ENCODE peak calls at places on chromosomes 13 and 19, in six cellular contexts. One of them, this sample, is unnamed.

GRCh38 chr13:110536006-110536693 is 25.4 kb downstream of the RAB20 start:
- DNase-seq in PC-3: no peak
- DNase-seq in HepG2: no peak
- DNase-seq in ascending aorta: no peak
- DNase-seq in tibial artery: peak; percentile 74
- DNase-seq in breast epithelium: no peak
- DNase-seq in this sample: peak; percentile 50

GRCh38 chr19:9009431-9009830 is 778 bp downstream of the MUC16 start:
- DNase-seq in PC-3: no peak
- DNase-seq in HepG2: no peak
- DNase-seq in tibial artery: no peak
- DNase-seq in breast epithelium: no peak
- DNase-seq in ascending aorta: no peak
- DNase-seq in this sample: no peak

GRCh38 chr19:36528921-36529518 is 949 bp upstream of the ZNF260 start:
- DNase-seq in ascending aorta: no peak
- DNase-seq in PC-3: no peak
- DNase-seq in breast epithelium: no peak
- DNase-seq in HepG2: peak; percentile 8
- DNase-seq in tibial artery: no peak
- DNase-seq in this sample: no peak

GRCh38 chr13:21674271-21675009 is 3.6 kb downstream of the FGF9 start:
- DNase-seq in ascending aorta: no peak
- DNase-seq in breast epithelium: no peak
- DNase-seq in HepG2: no peak
- DNase-seq in PC-3: no peak
- DNase-seq in tibial artery: no peak
- DNase-seq in this sample: no peak

GRCh38 chr19:6066661-6067646 is 43.3 kb downstream of the RFX2 start:
- DNase-seq in ascending aorta: peak; percentile 98
- DNase-seq in PC-3: peak; percentile 92
- DNase-seq in breast epithelium: peak; percentile 96
- DNase-seq in HepG2: peak; percentile 97
- DNase-seq in tibial artery: peak; percentile 95
- DNase-seq in this sample: peak; percentile 60

GRCh38 chr19:42596391-42597071 is 1.8 kb upstream of the CEACAM8 start:
- DNase-seq in PC-3: peak; percentile 24
- DNase-seq in ascending aorta: no peak
- DNase-seq in HepG2: no peak
- DNase-seq in breast epithelium: no peak
- DNase-seq in tibial artery: no peak
- DNase-seq in this sample: no peak

GRCh38 chr13:90416519-90416918 is 931.0 kb upstream of the MIR17HG start:
- DNase-seq in breast epithelium: no peak
- DNase-seq in tibial artery: no peak
- DNase-seq in PC-3: peak; percentile 6
- DNase-seq in ascending aorta: no peak
- DNase-seq in HepG2: no peak
- DNase-seq in this sample: peak; percentile 18

GRCh38 chr19:1298235-1298634 is 12.6 kb downstream of the EFNA2 start:
- DNase-seq in breast epithelium: no peak
- DNase-seq in tibial artery: no peak
- DNase-seq in PC-3: no peak
- DNase-seq in HepG2: no peak
- DNase-seq in ascending aorta: no peak
- DNase-seq in this sample: no peak

GRCh38 chr13:100389617-100390016 is 199.0 kb downstream of the GGACT start:
- DNase-seq in breast epithelium: no peak
- DNase-seq in tibial artery: no peak
- DNase-seq in HepG2: no peak
- DNase-seq in ascending aorta: no peak
- DNase-seq in PC-3: no peak
- DNase-seq in this sample: no peak

DNA sequence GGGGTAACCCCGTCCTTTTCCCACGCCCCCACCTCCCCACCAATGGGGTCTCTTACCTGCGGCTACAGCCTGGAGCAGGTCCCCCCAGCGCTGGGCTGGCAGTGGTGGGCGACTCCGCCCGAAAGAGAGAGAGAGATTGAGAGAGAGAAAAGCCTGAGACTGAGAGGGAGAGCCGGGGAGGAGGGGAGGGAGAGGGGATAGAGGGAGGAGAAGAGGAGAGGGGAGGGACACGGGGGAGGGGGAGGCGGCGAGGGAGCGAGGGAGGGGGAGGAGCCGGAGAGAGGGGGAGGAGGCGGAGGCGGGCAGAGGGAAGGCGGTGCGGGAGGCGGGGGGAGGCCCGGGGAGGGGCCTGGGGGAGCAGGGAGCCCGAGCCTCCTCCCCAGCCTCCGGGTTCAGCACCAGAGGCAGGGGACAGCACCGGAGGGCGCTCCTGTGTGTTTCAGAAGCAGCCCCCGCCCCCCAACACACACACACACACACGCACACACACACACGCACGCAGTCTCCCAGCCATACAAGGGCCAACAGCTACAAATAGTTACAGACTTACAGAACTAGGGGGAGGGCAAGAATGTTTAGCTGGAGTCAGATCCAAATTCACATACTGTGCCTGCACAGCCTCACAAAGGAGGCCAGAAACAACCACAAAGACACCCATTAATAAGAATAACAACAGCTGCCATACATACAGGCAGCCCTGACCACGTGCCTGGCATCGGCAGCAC is at the start of gene SLC8A2:
- DNase-seq in tibial artery: peak; percentile 88
- DNase-seq in PC-3: peak; percentile 49
- DNase-seq in ascending aorta: peak; percentile 90
- DNase-seq in HepG2: peak; percentile 52
- DNase-seq in breast epithelium: peak; percentile 78
- DNase-seq in this sample: no peak
- H3K4me3 ChIP-seq in tibial artery: peak within 1 kb of the TSS; percentile 35
- H3K4me3 ChIP-seq in PC-3: no peak within 1 kb of the TSS
- H3K4me3 ChIP-seq in ascending aorta: peak within 1 kb of the TSS; percentile 60
- H3K4me3 ChIP-seq in HepG2: no peak within 1 kb of the TSS
- H3K4me3 ChIP-seq in breast epithelium: no peak within 1 kb of the TSS
- H3K4me3 ChIP-seq in this sample: no peak within 1 kb of the TSS

GRCh38 chr13:79289557-79289956 is 116.5 kb downstream of the RBM26 start:
- DNase-seq in ascending aorta: no peak
- DNase-seq in breast epithelium: no peak
- DNase-seq in tibial artery: no peak
- DNase-seq in HepG2: no peak
- DNase-seq in PC-3: no peak
- DNase-seq in this sample: no peak

GRCh38 chr13:79290595-79291244 is 115.3 kb downstream of the RBM26 start:
- DNase-seq in tibial artery: no peak
- DNase-seq in breast epithelium: no peak
- DNase-seq in HepG2: no peak
- DNase-seq in PC-3: no peak
- DNase-seq in ascending aorta: no peak
- DNase-seq in this sample: no peak

GRCh38 chr13:79285159-79285558 is 120.9 kb downstream of the RBM26 start:
- DNase-seq in breast epithelium: no peak
- DNase-seq in PC-3: no peak
- DNase-seq in ascending aorta: no peak
- DNase-seq in HepG2: no peak
- DNase-seq in tibial artery: no peak
- DNase-seq in this sample: no peak

GRCh38 chr13:79283742-79284141 is 122.3 kb downstream of the RBM26 start:
- DNase-seq in HepG2: no peak
- DNase-seq in ascending aorta: no peak
- DNase-seq in PC-3: no peak
- DNase-seq in breast epithelium: no peak
- DNase-seq in tibial artery: no peak
- DNase-seq in this sample: no peak

GRCh38 chr13:79287994-79288795 is 117.9 kb downstream of the RBM26 start:
- DNase-seq in breast epithelium: no peak
- DNase-seq in PC-3: no peak
- DNase-seq in HepG2: no peak
- DNase-seq in tibial artery: no peak
- DNase-seq in ascending aorta: no peak
- DNase-seq in this sample: no peak
- H3K4me3 ChIP-seq in breast epithelium: no peak overlapping the region
- H3K4me3 ChIP-seq in PC-3: no peak overlapping the region
- H3K4me3 ChIP-seq in HepG2: no peak overlapping the region
- H3K4me3 ChIP-seq in tibial artery: no peak overlapping the region
- H3K4me3 ChIP-seq in ascending aorta: no peak overlapping the region
- H3K4me3 ChIP-seq in this sample: no peak overlapping the region

GRCh38 chr13:50842711-50843255 is 709 bp downstream of the DLEU7 start:
- DNase-seq in PC-3: no peak
- DNase-seq in tibial artery: no peak
- DNase-seq in ascending aorta: no peak
- DNase-seq in breast epithelium: no peak
- DNase-seq in HepG2: no peak
- DNase-seq in this sample: no peak
- H3K4me3 ChIP-seq in PC-3: no peak overlapping the region
- H3K4me3 ChIP-seq in tibial artery: peak overlapping the region; percentile 21
- H3K4me3 ChIP-seq in ascending aorta: peak overlapping the region; percentile 58
- H3K4me3 ChIP-seq in breast epithelium: no peak overlapping the region
- H3K4me3 ChIP-seq in HepG2: no peak overlapping the region
- H3K4me3 ChIP-seq in this sample: peak overlapping the region; percentile 28

GRCh38 chr13:50080856-50081105 is 65.5 kb downstream of the KCNRG start:
- DNase-seq in breast epithelium: no peak
- DNase-seq in HepG2: no peak
- DNase-seq in tibial artery: no peak
- DNase-seq in ascending aorta: no peak
- DNase-seq in PC-3: no peak
- DNase-seq in this sample: no peak

GRCh38 chr13:50081106-50081898 is 66.1 kb downstream of the KCNRG start:
- DNase-seq in tibial artery: peak; percentile 80
- DNase-seq in PC-3: no peak
- DNase-seq in HepG2: no peak
- DNase-seq in breast epithelium: no peak
- DNase-seq in ascending aorta: peak; percentile 76
- DNase-seq in this sample: peak; percentile 7

GRCh38 chr13:50078512-50079277 is 63.5 kb downstream of the KCNRG start:
- DNase-seq in ascending aorta: no peak
- DNase-seq in PC-3: no peak
- DNase-seq in breast epithelium: no peak
- DNase-seq in tibial artery: no peak
- DNase-seq in HepG2: no peak
- DNase-seq in this sample: no peak

GRCh38 chr13:50080158-50080855 is 65.1 kb downstream of the KCNRG start:
- DNase-seq in tibial artery: peak; percentile 65
- DNase-seq in PC-3: no peak
- DNase-seq in HepG2: peak; percentile 23
- DNase-seq in breast epithelium: no peak
- DNase-seq in ascending aorta: no peak
- DNase-seq in this sample: no peak

DNA sequence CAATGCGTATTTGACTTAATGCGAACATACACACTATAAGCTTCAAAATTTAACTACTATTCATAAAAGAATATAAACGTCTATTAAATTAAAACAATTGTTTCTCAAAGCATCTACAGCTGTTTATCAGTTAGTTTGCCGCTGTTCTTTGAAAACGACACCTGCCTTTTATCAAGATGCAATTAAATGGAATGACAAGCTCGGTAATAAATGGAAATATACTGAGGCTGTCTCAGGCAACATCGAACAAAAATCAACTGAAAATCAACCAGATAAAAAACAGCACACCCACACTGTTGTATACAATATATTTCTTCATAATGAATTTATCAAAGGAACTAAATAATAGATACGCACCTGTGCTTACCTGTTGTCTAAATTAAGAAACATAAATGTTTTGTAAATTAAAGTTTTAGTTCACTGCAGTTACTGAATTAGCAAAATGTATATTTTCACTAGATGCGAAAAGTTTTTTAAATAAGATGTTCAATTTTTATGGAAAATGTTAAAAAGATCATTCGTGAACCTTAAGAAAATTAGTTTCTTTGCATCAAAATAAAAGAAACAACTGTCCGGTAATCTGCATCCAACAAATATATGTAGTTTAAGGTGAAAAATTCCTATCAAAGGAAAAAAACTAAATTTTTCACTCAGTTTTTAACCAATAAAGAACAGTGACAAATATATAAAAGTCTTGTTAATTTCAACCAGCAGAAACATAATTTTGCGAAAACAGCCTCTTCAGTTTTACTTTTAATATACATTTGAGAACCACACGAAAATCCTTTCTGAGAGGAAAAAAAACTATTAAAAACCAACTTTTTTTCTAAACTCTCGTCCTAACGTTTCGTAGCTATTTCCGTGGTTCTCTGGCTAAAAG is 64.3 kb downstream of the KCNRG start:
- DNase-seq in ascending aorta: no peak
- DNase-seq in HepG2: no peak
- DNase-seq in breast epithelium: no peak
- DNase-seq in tibial artery: no peak
- DNase-seq in PC-3: no peak
- DNase-seq in this sample: no peak
- H3K4me3 ChIP-seq in ascending aorta: peak overlapping the region; percentile 95
- H3K4me3 ChIP-seq in HepG2: peak overlapping the region; percentile 93
- H3K4me3 ChIP-seq in breast epithelium: peak overlapping the region; percentile 58
- H3K4me3 ChIP-seq in tibial artery: peak overlapping the region; percentile 95
- H3K4me3 ChIP-seq in PC-3: peak overlapping the region; percentile 95
- H3K4me3 ChIP-seq in this sample: peak overlapping the region; percentile 80

GRCh38 chr19:55283548-55284393 is at the start of gene BRSK1:
- DNase-seq in ascending aorta: peak; percentile 83
- DNase-seq in PC-3: peak; percentile 42
- DNase-seq in HepG2: no peak
- DNase-seq in tibial artery: no peak
- DNase-seq in breast epithelium: no peak
- DNase-seq in this sample: no peak

GRCh38 chr19:55279773-55280643 is at the start of gene HSPBP1:
- DNase-seq in ascending aorta: peak; percentile 97
- DNase-seq in tibial artery: peak; percentile 95
- DNase-seq in HepG2: peak; percentile 92
- DNase-seq in breast epithelium: peak; percentile 93
- DNase-seq in PC-3: peak; percentile 98
- DNase-seq in this sample: peak; percentile 76

GRCh38 chr19:55285225-55285890 is 1.6 kb downstream of the BRSK1 start:
- DNase-seq in breast epithelium: no peak
- DNase-seq in HepG2: no peak
- DNase-seq in ascending aorta: no peak
- DNase-seq in PC-3: no peak
- DNase-seq in tibial artery: no peak
- DNase-seq in this sample: no peak

GRCh38 chr19:55287361-55288079 is 3.7 kb downstream of the BRSK1 start:
- DNase-seq in ascending aorta: no peak
- DNase-seq in HepG2: no peak
- DNase-seq in PC-3: no peak
- DNase-seq in breast epithelium: no peak
- DNase-seq in tibial artery: no peak
- DNase-seq in this sample: no peak

GRCh38 chr19:55284405-55285058 is 735 bp downstream of the BRSK1 start:
- DNase-seq in PC-3: no peak
- DNase-seq in tibial artery: no peak
- DNase-seq in ascending aorta: no peak
- DNase-seq in breast epithelium: no peak
- DNase-seq in HepG2: no peak
- DNase-seq in this sample: no peak
- H3K4me3 ChIP-seq in PC-3: peak overlapping the region; percentile 42
- H3K4me3 ChIP-seq in tibial artery: peak overlapping the region; percentile 55
- H3K4me3 ChIP-seq in ascending aorta: peak overlapping the region; percentile 77
- H3K4me3 ChIP-seq in breast epithelium: peak overlapping the region; percentile 27
- H3K4me3 ChIP-seq in HepG2: no peak overlapping the region
- H3K4me3 ChIP-seq in this sample: no peak overlapping the region